ENCODE peak calls at places on chromosomes 12 and 14, in nine cellular contexts. V, F, J, X, R, G, S, B and K are unnamed samples.

GRCh38 chr12:13128291-13129000 is 25.0 kb upstream of the GSG1 start:
- DNase-seq in V (no peak), F (no peak), J (no peak), X (no peak), R (no peak), G (no peak), S (no peak), B (no peak), K (no peak)

GRCh38 chr14:101707285-101707842 is 54.1 kb upstream of the PPP2R5C start:
- DNase-seq in V (peak), F (peak), J (no peak), X (peak), R (no peak), G (peak), S (peak), B (peak), K (peak)

GRCh38 chr12:131773582-131774221 is 54.5 kb upstream of the MMP17 start:
- DNase-seq in V (no peak), F (no peak), J (no peak), X (peak), R (no peak), G (no peak), S (no peak), B (no peak), K (no peak)

GRCh38 chr12:128356547-128356946 is 89.6 kb downstream of the TMEM132C start:
- DNase-seq in V (no peak), F (no peak), J (no peak), X (peak), R (no peak), G (no peak), S (no peak), B (no peak), K (no peak)

GRCh38 chr14:23641915-23642588 is 5.9 kb downstream of the DHRS2 start:
- DNase-seq in V (no peak), F (no peak), J (no peak), X (no peak), R (no peak), G (no peak), S (no peak), B (no peak), K (no peak)

GRCh38 chr14:93972618-93973205 is 3.7 kb downstream of the ASB2 start:
- DNase-seq in V (no peak), F (no peak), J (no peak), X (no peak), R (no peak), G (no peak), S (no peak), B (no peak), K (no peak)

GRCh38 chr14:93006484-93007128 is 83.7 kb downstream of the CHGA start:
- DNase-seq in V (peak), F (no peak), J (no peak), X (no peak), R (no peak), G (peak), S (no peak), B (no peak), K (peak)

GRCh38 chr14:86961106-86961716 is 1031.8 kb downstream of the GALC start:
- DNase-seq in V (peak), F (no peak), J (no peak), X (peak), R (no peak), G (peak), S (peak), B (peak), K (peak)

GRCh38 chr12:106657499-106657898 is 74.7 kb downstream of the RFX4 start:
- DNase-seq in V (no peak), F (no peak), J (no peak), X (no peak), R (no peak), G (no peak), S (no peak), B (no peak), K (no peak)

GRCh38 chr14:70871863-70872677 is 35.2 kb upstream of the PCNX1 start:
- DNase-seq in V (no peak), F (no peak), J (no peak), X (no peak), R (no peak), G (no peak), S (no peak), B (no peak), K (no peak)

GRCh38 chr12:42854208-42854607 is 264.7 kb upstream of the PRICKLE1 start:
- DNase-seq in V (peak), F (no peak), J (no peak), X (no peak), R (no peak), G (no peak), S (peak), B (no peak), K (no peak)

GRCh38 chr14:25350071-25350470 is 300.1 kb upstream of the STXBP6 start:
- DNase-seq in V (peak), F (peak), J (no peak), X (no peak), R (no peak), G (no peak), S (no peak), B (no peak), K (no peak)

GRCh38 chr12:110141389-110141788 is 17.2 kb downstream of the IFT81 start:
- DNase-seq in V (peak), F (no peak), J (peak), X (no peak), R (peak), G (peak), S (peak), B (no peak), K (no peak)

GRCh38 chr12:70876952-70877351 is 43.6 kb downstream of the PTPRR start:
- DNase-seq in V (peak), F (no peak), J (no peak), X (peak), R (no peak), G (no peak), S (peak), B (no peak), K (no peak)

GRCh38 chr12:102043928-102044327 is 17.9 kb downstream of the WASHC3 start:
- DNase-seq in V (no peak), F (no peak), J (no peak), X (no peak), R (no peak), G (no peak), S (no peak), B (no peak), K (no peak)

GRCh38 chr14:69879175-69880047 is at the start of gene SMOC1:
- DNase-seq in V (peak), F (peak), J (peak), X (peak), R (peak), G (peak), S (peak), B (peak), K (no peak)

GRCh38 chr14:73269729-73270651 is 32.7 kb downstream of the PAPLN start:
- DNase-seq in V (peak), F (peak), J (peak), X (peak), R (peak), G (peak), S (peak), B (peak), K (no peak)

GRCh38 chr12:93226356-93226755 is 151.4 kb upstream of the NUDT4 start:
- DNase-seq in V (peak), F (no peak), J (no peak), X (no peak), R (no peak), G (no peak), S (peak), B (no peak), K (no peak)

GRCh38 chr14:68395585-68395984 is 397.3 kb downstream of the ZFP36L1 start:
- DNase-seq in V (peak), F (peak), J (peak), X (no peak), R (peak), G (no peak), S (peak), B (no peak), K (no peak)

GRCh38 chr12:7155471-7156034 is 25.4 kb downstream of the CLSTN3 start:
- DNase-seq in V (no peak), F (no peak), J (no peak), X (peak), R (no peak), G (no peak), S (no peak), B (no peak), K (no peak)

GRCh38 chr12:82223421-82223820 is 134.8 kb downstream of the CCDC59 start:
- DNase-seq in V (no peak), F (no peak), J (no peak), X (no peak), R (no peak), G (no peak), S (no peak), B (no peak), K (no peak)

GRCh38 chr12:91370086-91370868 is 187.7 kb upstream of the DCN start:
- DNase-seq in V (no peak), F (no peak), J (no peak), X (peak), R (no peak), G (no peak), S (no peak), B (peak), K (no peak)

GRCh38 chr14:60977848-60978247 is 3.0 kb downstream of the TRMT5 start:
- DNase-seq in V (no peak), F (no peak), J (no peak), X (no peak), R (no peak), G (no peak), S (no peak), B (no peak), K (no peak)

GRCh38 chr12:45213107-45213506 is 2.8 kb upstream of the ANO6 start:
- DNase-seq in V (no peak), F (no peak), J (no peak), X (no peak), R (no peak), G (no peak), S (no peak), B (no peak), K (no peak)
- TF ChIP-seq CTCF in V (no peak), F (peak), J (no peak), X (peak), R (no peak), G (no peak), S (no peak), B (no peak), K (no peak)

DNA sequence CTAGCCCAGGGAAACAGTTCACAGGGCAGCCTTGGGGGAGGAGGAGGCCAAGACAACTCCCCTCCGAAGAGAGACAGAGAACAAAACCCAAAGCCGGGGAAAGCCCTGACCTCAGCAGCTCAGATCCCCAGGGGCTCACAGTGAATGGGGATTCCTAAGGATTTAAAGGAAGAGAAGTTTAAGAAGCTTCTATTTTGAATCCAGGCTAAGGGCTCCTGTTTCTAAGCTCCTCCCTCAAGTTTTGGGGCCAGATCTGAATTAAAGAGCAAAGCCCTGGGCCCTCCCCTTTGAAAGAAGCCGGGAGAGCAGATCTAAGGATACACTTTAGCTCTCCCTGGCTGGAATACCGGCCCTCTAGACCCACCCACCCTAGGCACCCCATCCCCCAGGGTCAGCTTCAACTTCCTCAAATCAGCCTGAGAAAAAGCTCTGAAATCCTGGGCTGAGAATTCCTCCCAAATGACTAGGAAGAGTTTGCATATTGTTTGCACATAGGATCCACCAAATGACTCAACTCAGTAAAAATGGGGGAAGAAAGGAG is 3.9 kb downstream of the KDM2B start:
- DNase-seq in V (peak), F (no peak), J (no peak), X (peak), R (no peak), G (no peak), S (peak), B (peak), K (no peak)
- H3K4me3 ChIP-seq in V (no peak), F (no peak), J (no peak), X (peak), R (no peak), G (no peak), S (no peak), B (peak), K (no peak)

GRCh38 chr12:26044592-26044991 is 80.2 kb downstream of the BHLHE41 start:
- DNase-seq in V (no peak), F (no peak), J (no peak), X (no peak), R (no peak), G (no peak), S (no peak), B (no peak), K (no peak)
- TF ChIP-seq CTCF in V (no peak), F (no peak), J (no peak), X (peak), R (no peak), G (no peak), S (no peak), B (peak), K (no peak)

DNA sequence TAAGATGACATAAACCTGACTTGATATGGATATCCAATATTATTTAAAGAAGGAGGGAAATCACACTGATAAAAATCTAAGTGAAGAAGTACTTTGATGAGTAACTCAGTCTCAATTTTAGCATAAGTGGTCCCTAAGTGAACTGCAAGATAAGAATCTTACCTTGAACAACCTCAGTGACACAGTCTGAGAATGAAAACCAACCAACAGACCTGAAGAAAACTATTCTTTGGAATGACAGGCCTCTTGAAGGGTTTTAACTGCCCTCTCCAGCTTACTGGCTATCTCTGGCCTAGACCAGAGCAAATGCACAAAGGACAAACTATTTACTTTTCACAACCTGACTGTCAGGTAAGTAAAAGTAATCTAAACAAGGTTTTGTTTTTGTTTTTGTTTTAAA is 44.7 kb downstream of the CPM start:
- DNase-seq in V (no peak), F (no peak), J (no peak), X (peak), R (no peak), G (no peak), S (no peak), B (no peak), K (no peak)
- H3K4me3 ChIP-seq in V (no peak), F (no peak), J (no peak), X (no peak), R (no peak), G (no peak), S (no peak), B (no peak), K (no peak)

GRCh38 chr12:1799068-1799881 is 21.1 kb upstream of the LRTM2 start:
- DNase-seq in V (no peak), F (no peak), J (no peak), X (peak), R (no peak), G (no peak), S (no peak), B (no peak), K (no peak)

GRCh38 chr12:1799882-1800645 is 20.3 kb upstream of the LRTM2 start:
- DNase-seq in V (no peak), F (no peak), J (no peak), X (peak), R (no peak), G (no peak), S (no peak), B (no peak), K (no peak)

GRCh38 chr12:1798734-1799067 is 21.7 kb upstream of the LRTM2 start:
- DNase-seq in V (no peak), F (no peak), J (no peak), X (no peak), R (no peak), G (no peak), S (no peak), B (no peak), K (no peak)

GRCh38 chr12:1801285-1801975 is 18.9 kb upstream of the LRTM2 start:
- DNase-seq in V (peak), F (no peak), J (no peak), X (peak), R (no peak), G (no peak), S (peak), B (no peak), K (no peak)

GRCh38 chr12:1800646-1801284 is 19.6 kb upstream of the LRTM2 start:
- DNase-seq in V (peak), F (no peak), J (no peak), X (peak), R (no peak), G (no peak), S (peak), B (peak), K (no peak)
- TF ChIP-seq CTCF in V (peak), F (peak), J (peak), X (peak), R (no peak), G (peak), S (peak), B (peak), K (peak)

GRCh38 chr12:47004634-47005033 is 74.8 kb upstream of the PCED1B start:
- DNase-seq in V (no peak), F (no peak), J (no peak), X (no peak), R (no peak), G (peak), S (peak), B (no peak), K (peak)

GRCh38 chr12:46998811-46999368 is 80.5 kb upstream of the PCED1B start:
- DNase-seq in V (peak), F (no peak), J (no peak), X (no peak), R (no peak), G (no peak), S (peak), B (no peak), K (no peak)
- H3K4me3 ChIP-seq in V (no peak), F (no peak), J (no peak), X (no peak), R (no peak), G (no peak), S (no peak), B (no peak), K (no peak)

GRCh38 chr14:49173765-49174373 is 412.3 kb downstream of the RPS29 start:
- DNase-seq in V (peak), F (peak), J (no peak), X (peak), R (no peak), G (peak), S (peak), B (peak), K (peak)
- TF ChIP-seq CTCF in V (peak), F (peak), J (no peak), X (peak), R (peak), G (peak), S (peak), B (peak), K (peak)

GRCh38 chr14:34062353-34062973 is 111.6 kb upstream of the EGLN3 start:
- DNase-seq in V (no peak), F (no peak), J (no peak), X (no peak), R (no peak), G (no peak), S (no peak), B (no peak), K (no peak)

GRCh38 chr14:34060747-34061050 is 109.8 kb upstream of the EGLN3 start:
- DNase-seq in V (no peak), F (no peak), J (no peak), X (no peak), R (no peak), G (no peak), S (no peak), B (peak), K (no peak)

GRCh38 chr14:34058510-34058909 is 107.6 kb upstream of the EGLN3 start:
- DNase-seq in V (no peak), F (no peak), J (no peak), X (no peak), R (no peak), G (no peak), S (no peak), B (no peak), K (no peak)

GRCh38 chr14:34059037-34059924 is 108.4 kb upstream of the EGLN3 start:
- DNase-seq in V (no peak), F (no peak), J (no peak), X (no peak), R (no peak), G (no peak), S (no peak), B (no peak), K (no peak)

DNA sequence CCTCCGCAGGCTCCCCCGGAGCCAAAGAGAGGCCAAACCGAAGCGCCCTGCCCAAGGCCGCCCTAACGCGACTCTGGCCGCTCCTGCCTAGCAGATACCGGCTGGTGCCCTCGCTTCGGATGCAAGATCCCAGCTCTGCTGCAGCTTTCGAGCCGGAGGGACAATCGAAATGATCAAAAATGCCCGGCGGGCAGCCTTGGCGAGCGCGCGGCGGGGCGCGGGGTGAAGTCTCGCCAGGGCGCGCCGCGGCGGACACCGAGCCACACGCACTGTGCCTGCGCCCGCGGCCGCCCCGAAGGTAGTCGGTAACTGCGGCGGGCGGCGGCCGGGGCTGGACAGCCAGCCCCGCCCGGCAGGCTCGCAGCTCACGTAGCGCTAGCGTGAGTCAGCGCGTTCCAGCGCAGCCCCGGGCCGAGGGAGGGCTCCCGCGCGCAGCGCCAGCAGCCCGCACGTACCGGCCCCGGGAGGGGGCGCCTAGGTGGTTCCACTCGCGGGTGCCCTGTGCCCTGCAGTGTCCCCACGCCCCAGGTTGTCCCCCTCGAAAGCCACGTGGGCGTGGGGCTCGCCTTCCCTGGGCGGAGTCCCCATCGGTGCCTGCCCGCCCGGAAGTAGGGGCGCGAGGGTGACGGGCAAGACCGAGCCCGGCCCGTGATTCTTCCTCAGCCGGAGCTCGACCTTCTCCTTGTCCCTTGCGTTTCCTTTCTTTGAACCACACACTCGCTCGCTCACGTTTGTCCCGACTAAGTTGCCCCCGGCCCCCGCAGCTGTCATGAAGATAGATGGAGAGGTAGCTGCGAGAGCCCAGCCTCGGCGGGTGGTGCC is 109.3 kb upstream of the EGLN3 start:
- DNase-seq in V (peak), F (peak), J (peak), X (peak), R (peak), G (peak), S (peak), B (peak), K (no peak)
- H3K4me3 ChIP-seq in V (peak), F (peak), J (peak), X (peak), R (peak), G (peak), S (peak), B (peak), K (no peak)

GRCh38 chr14:51996148-51996746 is 6.9 kb downstream of the RTRAF start:
- DNase-seq in V (peak), F (no peak), J (no peak), X (no peak), R (no peak), G (no peak), S (peak), B (peak), K (no peak)
- TF ChIP-seq CTCF in V (peak), F (peak), J (peak), X (peak), R (peak), G (peak), S (peak), B (peak), K (peak)

GRCh38 chr12:112574896-112575558 is 156.3 kb downstream of the PTPN11 start:
- DNase-seq in V (no peak), F (no peak), J (no peak), X (peak), R (no peak), G (no peak), S (no peak), B (peak), K (no peak)
- H3K4me3 ChIP-seq in V (no peak), F (no peak), J (no peak), X (no peak), R (no peak), G (no peak), S (no peak), B (peak), K (no peak)